ENCODE peak calls at places on chromosomes 2 and 18, in six cellular contexts. One of them, this sample, is unnamed.

GRCh38 chr2:122804494-122804893 is 1049.0 kb downstream of the TSN start:
- DNase-seq in RKO: no peak
- DNase-seq in KBM-7: no peak
- DNase-seq in brain microvascular endothelial cell: peak
- DNase-seq in NCI-H1105 treated with DMSO at 0.1 percent for 48 hours: no peak
- DNase-seq in breast epithelium: no peak
- DNase-seq in this sample: no peak

GRCh38 chr2:74119324-74119723 is 28.4 kb downstream of the BOLA3 start:
- DNase-seq in KBM-7: no peak
- DNase-seq in NCI-H1105 treated with DMSO at 0.1 percent for 48 hours: no peak
- DNase-seq in brain microvascular endothelial cell: no peak
- DNase-seq in breast epithelium: no peak
- DNase-seq in RKO: peak
- DNase-seq in this sample: no peak

GRCh38 chr2:28603821-28604220 is 108.0 kb downstream of the PLB1 start:
- DNase-seq in NCI-H1105 treated with DMSO at 0.1 percent for 48 hours: no peak
- DNase-seq in breast epithelium: no peak
- DNase-seq in brain microvascular endothelial cell: no peak
- DNase-seq in RKO: no peak
- DNase-seq in KBM-7: no peak
- DNase-seq in this sample: no peak

GRCh38 chr2:232897386-232897970 is 27.4 kb downstream of the SNORC start:
- DNase-seq in KBM-7: no peak
- DNase-seq in brain microvascular endothelial cell: no peak
- DNase-seq in RKO: no peak
- DNase-seq in NCI-H1105 treated with DMSO at 0.1 percent for 48 hours: no peak
- DNase-seq in breast epithelium: no peak
- DNase-seq in this sample: no peak

GRCh38 chr2:7169631-7170030 is 252.4 kb downstream of the RNF144A start:
- DNase-seq in brain microvascular endothelial cell: no peak
- DNase-seq in RKO: no peak
- DNase-seq in breast epithelium: no peak
- DNase-seq in NCI-H1105 treated with DMSO at 0.1 percent for 48 hours: no peak
- DNase-seq in KBM-7: no peak
- DNase-seq in this sample: no peak

GRCh38 chr2:152924722-152925121 is 206.3 kb downstream of the ARL6IP6 start:
- DNase-seq in KBM-7: no peak
- DNase-seq in NCI-H1105 treated with DMSO at 0.1 percent for 48 hours: peak
- DNase-seq in breast epithelium: no peak
- DNase-seq in RKO: peak
- DNase-seq in brain microvascular endothelial cell: no peak
- DNase-seq in this sample: peak

GRCh38 chr2:170966648-170967396 is 37.8 kb downstream of the GORASP2 start:
- DNase-seq in RKO: peak
- DNase-seq in brain microvascular endothelial cell: no peak
- DNase-seq in KBM-7: peak
- DNase-seq in NCI-H1105 treated with DMSO at 0.1 percent for 48 hours: no peak
- DNase-seq in breast epithelium: no peak
- DNase-seq in this sample: no peak

GRCh38 chr18:59719533-59720325 is 22.5 kb upstream of the CCBE1 start:
- DNase-seq in NCI-H1105 treated with DMSO at 0.1 percent for 48 hours: no peak
- DNase-seq in RKO: no peak
- DNase-seq in KBM-7: no peak
- DNase-seq in breast epithelium: no peak
- DNase-seq in brain microvascular endothelial cell: peak
- DNase-seq in this sample: peak

GRCh38 chr2:233593201-233593600 is 24.2 kb upstream of the UGT1A8 start:
- DNase-seq in KBM-7: no peak
- DNase-seq in breast epithelium: no peak
- DNase-seq in brain microvascular endothelial cell: no peak
- DNase-seq in RKO: no peak
- DNase-seq in NCI-H1105 treated with DMSO at 0.1 percent for 48 hours: no peak
- DNase-seq in this sample: no peak

GRCh38 chr2:233000886-233001750 is 11.9 kb downstream of the NGEF start:
- DNase-seq in KBM-7: no peak
- DNase-seq in breast epithelium: peak
- DNase-seq in NCI-H1105 treated with DMSO at 0.1 percent for 48 hours: no peak
- DNase-seq in brain microvascular endothelial cell: no peak
- DNase-seq in RKO: no peak
- DNase-seq in this sample: no peak

GRCh38 chr2:165373322-165374025 is 96.0 kb upstream of the CSRNP3 start:
- DNase-seq in KBM-7: no peak
- DNase-seq in brain microvascular endothelial cell: no peak
- DNase-seq in NCI-H1105 treated with DMSO at 0.1 percent for 48 hours: no peak
- DNase-seq in RKO: no peak
- DNase-seq in breast epithelium: no peak
- DNase-seq in this sample: no peak

GRCh38 chr18:9419956-9420631 is 55.2 kb upstream of the RALBP1 start:
- DNase-seq in RKO: no peak
- DNase-seq in NCI-H1105 treated with DMSO at 0.1 percent for 48 hours: no peak
- DNase-seq in breast epithelium: no peak
- DNase-seq in KBM-7: no peak
- DNase-seq in brain microvascular endothelial cell: peak
- DNase-seq in this sample: no peak

GRCh38 chr2:234954551-234954992 is 2.8 kb downstream of the SH3BP4 start:
- DNase-seq in KBM-7: no peak
- DNase-seq in RKO: no peak
- DNase-seq in NCI-H1105 treated with DMSO at 0.1 percent for 48 hours: no peak
- DNase-seq in breast epithelium: no peak
- DNase-seq in brain microvascular endothelial cell: no peak
- DNase-seq in this sample: peak

GRCh38 chr2:151907933-151908882 is 80.0 kb upstream of the ARL5A start:
- DNase-seq in KBM-7: no peak
- DNase-seq in NCI-H1105 treated with DMSO at 0.1 percent for 48 hours: no peak
- DNase-seq in RKO: no peak
- DNase-seq in breast epithelium: no peak
- DNase-seq in brain microvascular endothelial cell: peak
- DNase-seq in this sample: no peak

This sample was measured in H4.